ENCODE peak calls at places on chromosomes 12 and 14, in four cellular contexts. D, S, Z and Q are unnamed samples.

GRCh38 chr14:99181246-99181645 is 90.8 kb downstream of the BCL11B start:
- DNase-seq in S (no peak), Z (no peak), D (no peak), Q (no peak)

GRCh38 chr14:106737025-106737424 is 1210.6 kb downstream of the TMEM121 start:
- DNase-seq in S (no peak), D (no peak), Z (no peak), Q (no peak)

GRCh38 chr12:96233941-96234461 is 39.8 kb downstream of the ELK3 start:
- DNase-seq in Z (peak), S (peak), D (peak), Q (peak)

GRCh38 chr14:99687284-99688209 is 3.4 kb downstream of the CYP46A1 start:
- DNase-seq in D (no peak), S (no peak), Z (no peak), Q (no peak)

GRCh38 chr14:79285263-79285662 is 926.0 kb downstream of the DIO2 start:
- DNase-seq in Z (no peak), D (no peak), S (no peak), Q (no peak)

GRCh38 chr12:112163471-112164325 is 38.3 kb downstream of the TRAFD1 start:
- DNase-seq in S (no peak), Z (no peak), D (no peak), Q (no peak)

GRCh38 chr14:65949711-65950516 is 536.3 kb upstream of the CCDC196 start:
- DNase-seq in S (peak), D (peak), Z (no peak), Q (peak)

GRCh38 chr12:30200864-30201263 is 417.1 kb upstream of the TMTC1 start:
- DNase-seq in Z (no peak), S (peak), D (no peak), Q (no peak)

GRCh38 chr12:47823422-47824086 is 3.9 kb upstream of the HDAC7 start:
- DNase-seq in Z (no peak), S (no peak), D (peak), Q (no peak)

GRCh38 chr14:79528843-79529405 is 682.4 kb downstream of the DIO2 start:
- DNase-seq in Z (no peak), S (no peak), D (no peak), Q (no peak)

GRCh38 chr12:52258335-52258901 is 16.0 kb upstream of the KRT86 start:
- DNase-seq in Z (no peak), D (no peak), S (no peak), Q (peak)

GRCh38 chr14:100902295-100902694 is 1.2 kb downstream of the RTL1 start:
- DNase-seq in D (no peak), S (no peak), Z (no peak), Q (no peak)

GRCh38 chr12:43921666-43922337 is 85.9 kb downstream of the TMEM117 start:
- DNase-seq in Z (no peak), D (peak), S (no peak), Q (peak)

GRCh38 chr12:25615119-25615518 is 62.0 kb upstream of the LMNTD1 start:
- DNase-seq in D (peak), S (no peak), Z (no peak), Q (peak)

GRCh38 chr12:64452559-64453329 is 824 bp downstream of the TBK1 start:
- DNase-seq in Z (no peak), D (peak), S (no peak), Q (peak)

GRCh38 chr14:92012121-92012748 is 27.6 kb downstream of the TRIP11 start:
- DNase-seq in S (no peak), Z (no peak), D (no peak), Q (no peak)

GRCh38 chr14:99945732-99946651 is 119.2 kb upstream of the EVL start:
- DNase-seq in D (no peak), Z (no peak), S (no peak), Q (no peak)

GRCh38 chr14:24978862-24979724 is 70.9 kb downstream of the STXBP6 start:
- DNase-seq in Z (no peak), D (no peak), S (no peak), Q (no peak)

GRCh38 chr12:98763656-98764055 is 118.6 kb downstream of the APAF1 start:
- DNase-seq in S (no peak), Z (no peak), D (no peak), Q (no peak)

GRCh38 chr12:29796823-29797263 is 13.1 kb upstream of the TMTC1 start:
- DNase-seq in S (no peak), Z (no peak), D (peak), Q (peak)

GRCh38 chr12:116922194-116922897 is 11.6 kb downstream of the FBXW8 start:
- DNase-seq in D (peak), S (no peak), Z (no peak), Q (peak)

GRCh38 chr14:85537526-85537925 is 7.6 kb downstream of the FLRT2 start:
- DNase-seq in S (no peak), Z (no peak), D (no peak), Q (no peak)

GRCh38 chr14:85538636-85539035 is 8.7 kb downstream of the FLRT2 start:
- DNase-seq in D (no peak), S (no peak), Z (no peak), Q (no peak)

GRCh38 chr14:85535316-85535715 is 5.4 kb downstream of the FLRT2 start:
- DNase-seq in D (no peak), Z (no peak), S (no peak), Q (no peak)

GRCh38 chr14:85535916-85536834 is 6.2 kb downstream of the FLRT2 start:
- DNase-seq in S (no peak), Z (no peak), D (peak), Q (peak)

GRCh38 chr14:85536835-85537195 is 6.9 kb downstream of the FLRT2 start:
- DNase-seq in D (peak), Z (no peak), S (no peak), Q (peak)
- H3K4me3 ChIP-seq in D (peak), Z (no peak), S (peak), Q (no peak)

GRCh38 chr14:69917287-69917686 is 38.1 kb downstream of the SMOC1 start:
- DNase-seq in S (no peak), Z (no peak), D (no peak), Q (peak)

GRCh38 chr14:69924181-69924580 is 45.0 kb downstream of the SMOC1 start:
- DNase-seq in Z (no peak), D (no peak), S (no peak), Q (peak)

GRCh38 chr14:69916396-69916795 is 37.2 kb downstream of the SMOC1 start:
- DNase-seq in S (no peak), Z (no peak), D (no peak), Q (no peak)

GRCh38 chr14:69921052-69921451 is 41.8 kb downstream of the SMOC1 start:
- DNase-seq in D (peak), S (no peak), Z (no peak), Q (peak)

GRCh38 chr14:69922198-69922597 is 43.0 kb downstream of the SMOC1 start:
- DNase-seq in Z (no peak), D (no peak), S (no peak), Q (no peak)
- TF ChIP-seq CTCF in Z (no peak), D (no peak), S (no peak), Q (no peak)

DNA sequence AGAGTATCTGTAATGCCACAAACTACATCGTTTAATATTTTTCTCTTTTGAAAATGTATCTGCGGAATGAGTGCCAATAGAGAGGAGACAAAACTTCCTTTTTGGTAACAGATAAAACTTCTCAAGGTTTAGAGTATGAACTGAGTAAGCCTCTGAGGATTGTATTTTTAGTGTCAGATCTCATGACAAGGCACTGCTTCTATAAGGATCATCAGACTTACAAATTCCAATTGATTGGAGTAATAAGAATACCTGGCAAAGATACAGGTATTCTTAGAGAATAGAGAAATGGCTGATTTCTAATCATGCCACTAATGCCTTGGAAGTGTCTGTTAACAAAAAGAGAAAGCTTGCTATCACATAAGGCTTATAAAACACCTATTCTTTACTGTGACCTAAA is 45.3 kb downstream of the SLC35F4 start:
- DNase-seq in Z (no peak), D (no peak), S (no peak), Q (no peak)
- H3K4me3 ChIP-seq in Z (no peak), D (no peak), S (no peak), Q (no peak)

GRCh38 chr14:39426605-39427004 is 5.6 kb downstream of the FBXO33 start:
- DNase-seq in S (no peak), D (peak), Z (no peak), Q (peak)
- TF ChIP-seq CTCF in S (peak), D (peak), Z (peak), Q (peak)

GRCh38 chr12:120901818-120902217 is 2.3 kb downstream of the SPPL3 start:
- DNase-seq in S (no peak), D (no peak), Z (no peak), Q (no peak)
- H3K4me3 ChIP-seq in S (peak), D (peak), Z (peak), Q (no peak)

DNA sequence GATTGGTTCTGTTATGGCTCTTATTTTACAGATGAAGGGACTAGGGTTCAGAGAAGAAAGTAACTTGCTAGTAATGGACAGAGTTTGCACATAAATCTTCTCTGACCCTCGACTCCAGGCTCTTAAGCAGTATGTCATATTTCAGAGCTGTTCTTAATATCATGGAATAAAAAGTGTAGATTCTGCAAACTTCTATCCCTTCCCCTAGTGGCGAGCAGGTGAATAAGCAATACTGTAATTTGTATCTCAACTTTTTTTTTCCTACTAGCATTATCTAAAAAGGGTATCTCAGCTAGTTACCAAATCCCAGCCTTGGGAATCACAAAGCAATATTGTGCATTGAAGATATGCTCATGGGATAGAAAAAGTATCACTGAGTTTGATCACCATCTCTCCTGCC is 83.2 kb downstream of the ANO4 start:
- DNase-seq in Z (no peak), D (no peak), S (no peak), Q (peak)
- TF ChIP-seq CTCF in Z (no peak), D (peak), S (no peak), Q (peak)

DNA sequence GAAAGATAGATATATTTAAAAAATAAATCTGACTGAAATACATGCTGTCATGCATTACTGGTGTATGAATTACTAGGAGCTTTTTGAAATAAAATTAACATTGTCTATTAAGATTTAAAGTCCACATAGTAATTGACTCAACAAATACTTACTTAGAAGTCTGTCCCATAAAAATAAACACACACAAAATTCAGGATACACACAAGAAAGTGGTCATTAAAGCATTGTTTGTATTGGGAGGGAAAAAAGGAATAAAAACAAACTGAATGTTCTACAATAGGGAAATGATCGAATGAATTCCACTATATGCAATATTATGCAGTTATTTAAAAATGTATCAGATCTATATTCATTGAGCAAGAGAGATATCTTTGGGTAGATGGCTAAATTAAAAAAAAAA is 118.9 kb downstream of the SLC38A1 start:
- DNase-seq in Z (no peak), D (no peak), S (no peak), Q (no peak)
- H3K4me3 ChIP-seq in Z (no peak), D (no peak), S (no peak), Q (no peak)

DNA sequence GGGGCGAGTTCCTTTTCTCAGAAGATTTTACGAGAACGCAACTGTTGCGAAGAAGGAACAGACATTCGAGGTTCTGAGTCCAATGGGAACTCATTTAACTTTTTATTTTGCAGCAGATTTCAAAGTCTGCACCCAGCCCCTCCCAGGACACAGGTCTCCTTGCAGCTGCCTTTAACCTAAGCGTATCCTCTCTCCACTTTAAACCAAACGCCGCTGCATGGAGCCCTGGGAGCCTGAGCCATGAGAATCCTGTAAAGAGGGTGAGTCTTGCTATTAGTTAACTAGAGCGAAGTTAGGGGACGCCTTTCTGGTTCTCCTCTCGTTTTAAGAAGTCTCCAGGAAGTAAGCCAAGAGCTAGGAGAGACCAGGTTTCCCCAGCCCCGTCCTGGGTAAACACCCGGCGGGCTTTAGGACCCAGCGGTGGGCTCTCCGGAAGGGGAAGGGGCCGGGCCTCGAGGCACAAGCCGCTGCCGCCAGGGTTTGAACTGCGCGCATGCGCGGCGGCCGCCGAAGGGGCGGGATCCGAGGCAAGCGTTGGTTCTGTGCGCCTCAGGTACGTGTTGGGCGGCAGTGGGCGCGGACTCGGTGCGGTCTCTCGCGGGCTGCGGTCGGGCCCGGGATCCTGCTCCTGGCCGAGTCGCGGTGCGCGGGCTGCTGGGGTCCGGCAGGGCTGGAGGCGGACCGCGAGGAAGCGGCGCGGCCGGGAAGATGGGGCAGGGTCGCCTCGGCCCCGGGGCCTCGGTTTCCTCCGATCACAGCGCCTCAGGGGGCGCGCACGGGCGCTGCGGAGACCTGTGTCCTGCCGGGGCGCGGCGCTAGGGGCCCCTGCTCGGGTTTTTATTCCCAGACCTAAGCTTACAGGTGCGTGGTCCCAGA is at the start of gene TDP1:
- DNase-seq in Z (peak), S (peak), D (peak), Q (peak)
- TF ChIP-seq CTCF in Z (no peak), S (peak), D (no peak), Q (no peak)

GRCh38 chr12:12466157-12466556 is 96.5 kb downstream of the DUSP16 start:
- DNase-seq in D (no peak), S (no peak), Z (peak), Q (no peak)

GRCh38 chr12:12467222-12467621 is 95.4 kb downstream of the DUSP16 start:
- DNase-seq in S (no peak), D (no peak), Z (no peak), Q (no peak)

GRCh38 chr12:12469386-12469785 is 93.3 kb downstream of the DUSP16 start:
- DNase-seq in S (no peak), Z (no peak), D (no peak), Q (no peak)

GRCh38 chr12:12468575-12468974 is 94.1 kb downstream of the DUSP16 start:
- DNase-seq in Z (no peak), S (no peak), D (no peak), Q (no peak)

GRCh38 chr12:12467701-12468218 is 94.9 kb downstream of the DUSP16 start:
- DNase-seq in D (no peak), Z (peak), S (no peak), Q (no peak)
- H3K4me3 ChIP-seq in D (no peak), Z (no peak), S (no peak), Q (no peak)